ENCODE peak calls at places on chromosome 21, in ten cellular contexts. G, U, Q, M, D, Y, X, N, C and E are unnamed samples.

GRCh38 chr21:26846036-26846931 is 1.1 kb upstream of the ADAMTS1 start:
- DNase-seq in G (peak; percentile 93), U (peak; percentile 14), Q (no peak), M (peak; percentile 82), D (peak; percentile 71), Y (no peak), X (peak; percentile 49), N (peak; percentile 93), C (no peak), E (no peak)

GRCh38 chr21:43273708-43274021 is 104.9 kb downstream of the CRYAA start:
- DNase-seq in G (no peak), U (no peak), Q (no peak), M (no peak), D (no peak), Y (no peak), X (no peak), N (no peak), C (no peak), E (no peak)

GRCh38 chr21:34592120-34592561 is 22.8 kb downstream of the RCAN1 start:
- DNase-seq in G (no peak), U (peak; percentile 42), Q (peak; percentile 47), M (peak; percentile 21), D (no peak), Y (no peak), X (no peak), N (peak; percentile 49), C (no peak), E (no peak)

GRCh38 chr21:39313042-39313456 is 383 bp downstream of the BRWD1 start:
- DNase-seq in G (peak; percentile 70), U (no peak), Q (peak; percentile 72), M (no peak), D (no peak), Y (no peak), X (no peak), N (no peak), C (no peak), E (no peak)

GRCh38 chr21:44755227-44755626 is 43.9 kb upstream of the TSPEAR start:
- DNase-seq in G (peak; percentile 22), U (peak; percentile 37), Q (no peak), M (peak; percentile 86), D (peak; percentile 73), Y (peak; percentile 45), X (no peak), N (peak; percentile 88), C (no peak), E (no peak)

GRCh38 chr21:43578677-43579313 is 80.5 kb downstream of the HSF2BP start:
- DNase-seq in G (no peak), U (no peak), Q (no peak), M (peak; percentile 91), D (no peak), Y (no peak), X (peak; percentile 45), N (peak; percentile 92), C (no peak), E (no peak)

GRCh38 chr21:43644609-43645008 is 14.7 kb downstream of the HSF2BP start:
- DNase-seq in G (no peak), U (no peak), Q (no peak), M (peak; percentile 74), D (peak; percentile 70), Y (no peak), X (no peak), N (peak; percentile 56), C (no peak), E (no peak)

GRCh38 chr21:26457817-26458216 is 115.3 kb downstream of the CYYR1 start:
- DNase-seq in G (no peak), U (no peak), Q (no peak), M (peak; percentile 6), D (no peak), Y (no peak), X (no peak), N (peak; percentile 6), C (no peak), E (no peak)

GRCh38 chr21:29875873-29876272 is 63.9 kb downstream of the GRIK1 start:
- DNase-seq in G (no peak), U (no peak), Q (no peak), M (no peak), D (no peak), Y (no peak), X (no peak), N (no peak), C (no peak), E (no peak)

GRCh38 chr21:46477765-46478164 is 19.1 kb downstream of the DIP2A start:
- DNase-seq in G (no peak), U (no peak), Q (no peak), M (peak; percentile 38), D (no peak), Y (no peak), X (peak; percentile 83), N (peak; percentile 55), C (no peak), E (peak; percentile 28)

GRCh38 chr21:36134820-36135390 is at the start of gene CBR3:
- DNase-seq in G (peak; percentile 83), U (peak; percentile 19), Q (peak; percentile 46), M (peak; percentile 36), D (peak; percentile 73), Y (no peak), X (peak; percentile 60), N (peak; percentile 77), C (peak; percentile 43), E (no peak)

GRCh38 chr21:29434081-29434480 is 135.4 kb downstream of the BACH1 start:
- DNase-seq in G (no peak), U (no peak), Q (no peak), M (no peak), D (peak; percentile 12), Y (no peak), X (no peak), N (no peak), C (no peak), E (no peak)

GRCh38 chr21:43269461-43269860 is 100.7 kb downstream of the CRYAA start:
- DNase-seq in G (no peak), U (no peak), Q (no peak), M (no peak), D (no peak), Y (no peak), X (no peak), N (no peak), C (peak; percentile 13), E (no peak)

GRCh38 chr21:35423694-35424093 is 374.6 kb upstream of the RUNX1 start:
- DNase-seq in G (no peak), U (no peak), Q (no peak), M (peak; percentile 90), D (peak; percentile 21), Y (no peak), X (no peak), N (peak; percentile 77), C (no peak), E (peak; percentile 36)

GRCh38 chr21:43305336-43305665 is 121.6 kb downstream of the SIK1 start:
- DNase-seq in G (no peak), U (no peak), Q (no peak), M (no peak), D (no peak), Y (no peak), X (no peak), N (no peak), C (no peak), E (no peak)

GRCh38 chr21:35664683-35665082 is 395.6 kb downstream of the SETD4 start:
- DNase-seq in G (no peak), U (no peak), Q (no peak), M (no peak), D (peak; percentile 76), Y (no peak), X (no peak), N (no peak), C (no peak), E (no peak)

GRCh38 chr21:33380483-33380998 is 22.7 kb upstream of the IFNGR2 start:
- DNase-seq in G (peak; percentile 96), U (no peak), Q (no peak), M (peak; percentile 97), D (peak; percentile 91), Y (no peak), X (peak; percentile 99), N (peak; percentile 96), C (peak; percentile 49), E (peak; percentile 89)

GRCh38 chr21:37538971-37539590 is 172.5 kb downstream of the DYRK1A start:
- DNase-seq in G (no peak), U (no peak), Q (no peak), M (no peak), D (no peak), Y (no peak), X (no peak), N (no peak), C (no peak), E (no peak)

GRCh38 chr21:32712043-32712442 is 15.8 kb downstream of the SYNJ1 start:
- DNase-seq in G (no peak), U (no peak), Q (no peak), M (no peak), D (peak; percentile 22), Y (no peak), X (no peak), N (no peak), C (no peak), E (no peak)

GRCh38 chr21:27569831-27570230 is 602.9 kb upstream of the ADAMTS5 start:
- DNase-seq in G (no peak), U (no peak), Q (no peak), M (peak; percentile 26), D (no peak), Y (no peak), X (no peak), N (no peak), C (no peak), E (no peak)

GRCh38 chr21:43884012-43884860 is 19.2 kb downstream of the AGPAT3 start:
- DNase-seq in G (no peak), U (peak; percentile 95), Q (no peak), M (peak; percentile 44), D (peak; percentile 22), Y (no peak), X (no peak), N (peak; percentile 62), C (no peak), E (no peak)

GRCh38 chr21:29092102-29092959 is 18.9 kb upstream of the CCT8 start:
- DNase-seq in G (no peak), U (no peak), Q (no peak), M (peak; percentile 50), D (peak; percentile 68), Y (no peak), X (no peak), N (peak; percentile 56), C (no peak), E (no peak)

GRCh38 chr21:44301961-44302406 is 2.1 kb downstream of the PFKL start:
- DNase-seq in G (no peak), U (no peak), Q (peak; percentile 40), M (no peak), D (no peak), Y (no peak), X (no peak), N (no peak), C (no peak), E (no peak)

GRCh38 chr21:38768385-38769071 is 37.2 kb upstream of the ETS2 start:
- DNase-seq in G (no peak), U (no peak), Q (no peak), M (peak; percentile 89), D (peak; percentile 93), Y (no peak), X (peak; percentile 60), N (peak; percentile 79), C (no peak), E (peak; percentile 50)

GRCh38 chr21:41817228-41817627 is 50.4 kb upstream of the RIPK4 start:
- DNase-seq in G (peak; percentile 35), U (peak; percentile 71), Q (peak; percentile 47), M (peak; percentile 67), D (peak; percentile 78), Y (no peak), X (peak; percentile 51), N (peak; percentile 65), C (no peak), E (peak; percentile 10)

GRCh38 chr21:31064803-31065202 is 26.5 kb upstream of the KRTAP19-8 start:
- DNase-seq in G (no peak), U (no peak), Q (no peak), M (no peak), D (no peak), Y (no peak), X (no peak), N (no peak), C (no peak), E (no peak)

GRCh38 chr21:25329227-25329626 is 278.1 kb downstream of the MRPL39 start:
- DNase-seq in G (no peak), U (no peak), Q (no peak), M (peak; percentile 83), D (peak; percentile 64), Y (no peak), X (peak; percentile 79), N (peak; percentile 60), C (no peak), E (peak; percentile 93)

GRCh38 chr21:45892156-45892919 is 89.2 kb upstream of the COL6A1 start:
- DNase-seq in G (no peak), U (no peak), Q (no peak), M (no peak), D (no peak), Y (no peak), X (no peak), N (no peak), C (no peak), E (no peak)